ENCODE peak calls at places on chromosomes 7 and 10, in nine cellular contexts. X is hepatocyte; Q is heart left ventricle; U is lung; C is right cardiac atrium; Y is effector memory CD4-positive, alpha-beta T cell; A is thoracic aorta; R is prostate gland; O is sigmoid colon. E is an unnamed sample.

GRCh38 chr10:132527338-132528063 is 10.1 kb upstream of the INPP5A start:
- DNase-seq in X (no peak), Q (no peak), U (no peak), C (no peak), Y (no peak), A (no peak), R (no peak), O (peak; percentile 65), E (no peak)

GRCh38 chr7:71787513-71787912 is 624.6 kb downstream of the CALN1 start:
- DNase-seq in X (no peak), Q (no peak), U (no peak), C (no peak), Y (no peak), A (no peak), R (no peak), O (no peak), E (no peak)

GRCh38 chr10:4280481-4281206 is 495.6 kb upstream of the KLF6 start:
- DNase-seq in X (no peak), Q (no peak), U (no peak), C (no peak), Y (no peak), A (no peak), R (peak; percentile 56), O (no peak), E (no peak)

GRCh38 chr10:117689566-117689965 is 147.0 kb downstream of the EMX2 start:
- DNase-seq in X (no peak), Q (no peak), U (no peak), C (no peak), Y (no peak), A (no peak), R (no peak), O (no peak), E (no peak)

GRCh38 chr7:46071601-46072000 is 150.5 kb upstream of the IGFBP3 start:
- DNase-seq in X (no peak), Q (no peak), U (no peak), C (no peak), Y (no peak), A (no peak), R (no peak), O (no peak), E (no peak)

GRCh38 chr10:15627617-15628196 is 92.0 kb downstream of the ITGA8 start:
- DNase-seq in X (no peak), Q (no peak), U (no peak), C (no peak), Y (no peak), A (no peak), R (no peak), O (no peak), E (no peak)

GRCh38 chr10:1202343-1202742 is 146.2 kb downstream of the WDR37 start:
- DNase-seq in X (no peak), Q (peak; percentile 5), U (no peak), C (no peak), Y (no peak), A (no peak), R (no peak), O (no peak), E (no peak)

GRCh38 chr7:731440-732085 is 4.5 kb upstream of the PRKAR1B start:
- DNase-seq in X (no peak), Q (no peak), U (no peak), C (no peak), Y (no peak), A (no peak), R (no peak), O (peak; percentile 57), E (no peak)

GRCh38 chr10:88114368-88114767 is 250.9 kb downstream of the PTEN start:
- DNase-seq in X (peak; percentile 60), Q (peak; percentile 34), U (peak; percentile 45), C (peak; percentile 28), Y (no peak), A (no peak), R (no peak), O (no peak), E (no peak)

GRCh38 chr10:119523916-119524719 is 18.4 kb downstream of the RGS10 start:
- DNase-seq in X (no peak), Q (no peak), U (no peak), C (no peak), Y (no peak), A (no peak), R (no peak), O (peak; percentile 53), E (no peak)

GRCh38 chr10:43689618-43689954 is 40.9 kb upstream of the ZNF32 start:
- DNase-seq in X (peak; percentile 56), Q (peak; percentile 73), U (peak; percentile 60), C (peak; percentile 76), Y (no peak), A (no peak), R (peak; percentile 38), O (peak; percentile 82), E (no peak)

GRCh38 chr10:115998301-115998700 is 274.7 kb downstream of the GFRA1 start:
- DNase-seq in X (no peak), Q (no peak), U (no peak), C (no peak), Y (no peak), A (no peak), R (no peak), O (no peak), E (no peak)

GRCh38 chr10:120503695-120504094 is 46.7 kb downstream of the PLPP4 start:
- DNase-seq in X (peak; percentile 12), Q (no peak), U (no peak), C (no peak), Y (no peak), A (no peak), R (no peak), O (no peak), E (no peak)

GRCh38 chr10:132443605-132443997 is 46.6 kb downstream of the PWWP2B start:
- DNase-seq in X (peak; percentile 66), Q (no peak), U (no peak), C (no peak), Y (peak; percentile 52), A (no peak), R (no peak), O (no peak), E (no peak)

GRCh38 chr7:115933463-115933862 is 97.1 kb downstream of the TFEC start:
- DNase-seq in X (no peak), Q (no peak), U (no peak), C (no peak), Y (no peak), A (no peak), R (no peak), O (no peak), E (no peak)

GRCh38 chr10:80477813-80478212 is 23.7 kb downstream of the TSPAN14 start:
- DNase-seq in X (no peak), Q (no peak), U (no peak), C (no peak), Y (no peak), A (no peak), R (no peak), O (no peak), E (no peak)

GRCh38 chr7:135369405-135369804 is 135.8 kb downstream of the STRA8 start:
- DNase-seq in X (no peak), Q (no peak), U (no peak), C (no peak), Y (no peak), A (no peak), R (no peak), O (no peak), E (no peak)

GRCh38 chr10:44539178-44539577 is 154.3 kb upstream of the CXCL12 start:
- DNase-seq in X (no peak), Q (no peak), U (no peak), C (no peak), Y (no peak), A (no peak), R (no peak), O (no peak), E (no peak)

GRCh38 chr7:13998866-13999265 is 9.4 kb upstream of the ETV1 start:
- DNase-seq in X (no peak), Q (no peak), U (no peak), C (no peak), Y (no peak), A (no peak), R (no peak), O (no peak), E (no peak)

GRCh38 chr7:5638994-5639393 is 142.5 kb downstream of the RNF216 start:
- DNase-seq in X (no peak), Q (no peak), U (no peak), C (no peak), Y (no peak), A (no peak), R (no peak), O (no peak), E (no peak)
- H3K27ac ChIP-seq in X (no peak overlapping the region), Q (no peak overlapping the region), U (no peak overlapping the region), C (no peak overlapping the region), Y (no peak overlapping the region), A (no peak overlapping the region), R (no peak overlapping the region), O (no peak overlapping the region), E (no peak overlapping the region)

DNA sequence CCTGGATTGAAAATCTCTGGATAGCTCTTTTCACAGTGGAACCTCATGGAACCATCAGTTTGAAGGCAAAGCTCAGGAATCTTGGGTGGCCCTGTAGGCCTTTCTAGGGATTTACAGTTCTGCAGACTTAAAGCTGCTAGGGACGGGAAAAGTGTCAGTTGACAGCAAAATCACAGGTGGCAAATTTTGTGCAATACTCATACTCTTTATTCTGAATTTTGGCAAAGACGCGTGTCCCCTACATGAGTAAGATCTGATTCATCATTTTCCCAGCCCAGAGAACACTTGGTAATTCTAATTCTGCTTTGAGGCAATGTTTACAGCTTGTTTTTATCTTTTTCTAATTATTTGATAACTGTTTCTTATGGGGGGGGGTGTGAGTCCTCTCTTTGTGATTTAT is 3.6 kb downstream of the LRRC17 start:
- DNase-seq in X (no peak), Q (no peak), U (no peak), C (no peak), Y (no peak), A (no peak), R (no peak), O (no peak), E (no peak)
- H3K27ac ChIP-seq in X (no peak overlapping the region), Q (no peak overlapping the region), U (no peak overlapping the region), C (no peak overlapping the region), Y (no peak overlapping the region), A (peak overlapping the region; percentile 76), R (no peak overlapping the region), O (no peak overlapping the region), E (no peak overlapping the region)

DNA sequence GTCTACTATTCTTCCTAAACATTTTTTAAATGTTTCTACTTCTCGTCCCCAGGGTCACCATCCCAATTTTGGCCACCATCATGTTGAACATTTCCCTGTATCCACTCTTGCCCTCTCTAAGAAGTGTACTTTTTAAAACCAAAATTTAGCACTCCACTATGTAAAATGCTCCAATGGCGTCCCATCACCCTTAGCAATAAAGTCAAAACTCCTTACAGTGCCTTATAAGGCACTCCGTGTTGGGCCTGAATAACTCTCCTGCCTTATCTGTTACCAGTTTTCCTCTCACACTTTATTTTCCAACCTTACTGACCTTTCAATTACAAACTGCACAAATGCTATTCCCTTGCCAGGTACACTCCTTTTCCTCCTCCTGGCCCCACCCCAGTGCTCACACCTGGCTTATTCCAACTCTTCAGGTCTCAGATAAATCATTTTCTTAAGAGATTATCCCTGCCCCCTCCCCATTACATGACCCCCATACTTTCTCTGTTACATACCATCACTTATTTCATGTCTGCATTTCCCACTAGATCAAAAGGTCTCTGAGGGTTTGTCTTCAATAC is 1.3 kb downstream of the TMEM168 start:
- DNase-seq in X (no peak), Q (no peak), U (no peak), C (no peak), Y (no peak), A (no peak), R (no peak), O (no peak), E (no peak)
- H3K27ac ChIP-seq in X (peak overlapping the region; percentile 94), Q (peak overlapping the region; percentile 94), U (peak overlapping the region; percentile 27), C (no peak overlapping the region), Y (no peak overlapping the region), A (no peak overlapping the region), R (peak overlapping the region; percentile 89), O (no peak overlapping the region), E (no peak overlapping the region)

GRCh38 chr10:14185501-14186045 is 145.2 kb downstream of the FRMD4A start:
- DNase-seq in X (no peak), Q (no peak), U (no peak), C (no peak), Y (peak; percentile 51), A (no peak), R (no peak), O (no peak), E (no peak)
- H3K27ac ChIP-seq in X (no peak overlapping the region), Q (no peak overlapping the region), U (no peak overlapping the region), C (no peak overlapping the region), Y (peak overlapping the region; percentile 70), A (no peak overlapping the region), R (peak overlapping the region; percentile 54), O (no peak overlapping the region), E (no peak overlapping the region)